ENCODE peak calls at places on chromosomes 13 and 19, in ten cellular contexts. V is ovary, Q is A549, K is testis, A is retinal pigment epithelial cell, C is mucosa of descending colon, Y is choroid plexus epithelial cell, B is cardiac muscle cell, P is uterus, X is sigmoid colon. I is an unnamed sample.

GRCh38 chr13:27403252-27403678 is 21.2 kb upstream of the GTF3A start:
- DNase-seq in C (no peak), A (peak), K (no peak), V (no peak), Y (peak), Q (no peak), P (no peak), X (no peak), B (peak), I (peak)

GRCh38 chr13:109162248-109163051 is 533.0 kb downstream of the MYO16 start:
- DNase-seq in B (no peak), A (no peak), V (no peak), Y (no peak), K (no peak), P (no peak), C (peak), X (no peak), Q (no peak), I (no peak)

GRCh38 chr13:31980842-31981241 is 50.7 kb upstream of the FRY start:
- DNase-seq in K (no peak), P (no peak), B (no peak), Y (no peak), A (no peak), V (no peak), X (no peak), Q (no peak), C (no peak), I (no peak)

GRCh38 chr19:45455707-45456499 is 11.9 kb upstream of the FOSB start:
- DNase-seq in V (peak), C (peak), X (peak), Y (peak), B (peak), K (peak), P (peak), Q (peak), A (peak), I (no peak)

GRCh38 chr13:75869981-75870380 is 233.9 kb downstream of the LMO7 start:
- DNase-seq in X (no peak), P (no peak), Y (no peak), Q (no peak), K (no peak), B (no peak), C (no peak), A (no peak), V (no peak), I (no peak)

GRCh38 chr13:37669845-37670244 is 71.3 kb upstream of the POSTN start:
- DNase-seq in Q (no peak), X (no peak), V (no peak), B (no peak), C (no peak), P (no peak), Y (no peak), K (no peak), A (no peak), I (no peak)

GRCh38 chr13:21871302-21871862 is 200.5 kb downstream of the FGF9 start:
- DNase-seq in C (peak), P (no peak), K (no peak), A (peak), V (no peak), Q (no peak), X (no peak), Y (no peak), B (no peak), I (no peak)

GRCh38 chr13:34867590-34867989 is 74.5 kb upstream of the NBEA start:
- DNase-seq in Q (no peak), K (no peak), Y (peak), P (no peak), X (no peak), V (no peak), A (peak), C (no peak), B (no peak), I (no peak)

GRCh38 chr19:5547881-5548280 is 19.9 kb downstream of the TINCR start:
- DNase-seq in V (no peak), A (no peak), Q (peak), P (no peak), C (peak), B (peak), X (no peak), K (no peak), Y (peak), I (no peak)

GRCh38 chr13:57633950-57634828 is 2.6 kb downstream of the PCDH17 start:
- DNase-seq in K (peak), V (no peak), B (no peak), X (peak), A (no peak), Q (no peak), P (no peak), Y (no peak), C (no peak), I (no peak)

GRCh38 chr13:26660761-26661160 is 99.8 kb downstream of the GPR12 start:
- DNase-seq in A (no peak), V (no peak), B (no peak), P (no peak), Q (no peak), C (no peak), K (no peak), Y (no peak), X (no peak), I (no peak)

GRCh38 chr13:83935566-83935965 is 53.3 kb upstream of the SLITRK1 start:
- DNase-seq in P (no peak), B (no peak), A (no peak), Y (no peak), Q (no peak), C (no peak), V (no peak), X (no peak), K (no peak), I (no peak)

GRCh38 chr13:110499621-110500281 is 61.8 kb downstream of the RAB20 start:
- DNase-seq in K (no peak), V (no peak), C (no peak), P (no peak), A (no peak), B (no peak), X (no peak), Q (no peak), Y (peak), I (no peak)

GRCh38 chr19:17757125-17757524 is 5.8 kb downstream of the FCHO1 start:
- DNase-seq in V (peak), C (peak), A (peak), P (peak), K (peak), B (no peak), Y (peak), Q (peak), X (peak), I (no peak)

GRCh38 chr13:110312669-110313031 is 5.6 kb downstream of the COL4A2 start:
- DNase-seq in Y (peak), Q (no peak), A (no peak), X (peak), P (peak), C (no peak), K (no peak), B (no peak), V (peak), I (no peak)

GRCh38 chr13:39597828-39598227 is 5.2 kb downstream of the LHFPL6 start:
- DNase-seq in C (no peak), V (no peak), K (no peak), X (no peak), Q (no peak), A (no peak), Y (peak), P (no peak), B (no peak), I (no peak)

GRCh38 chr19:45800009-45800553 is 7.4 kb upstream of the DMWD start:
- DNase-seq in C (no peak), Q (no peak), X (no peak), B (no peak), P (no peak), V (no peak), K (no peak), Y (peak), A (no peak), I (no peak)

GRCh38 chr19:40413291-40413994 is at the start of gene PRX:
- DNase-seq in Y (no peak), K (no peak), V (no peak), Q (no peak), P (no peak), X (no peak), A (no peak), B (peak), C (no peak), I (no peak)
- H3K4me3 ChIP-seq in Y (no peak), K (no peak), V (no peak), Q (no peak), P (no peak), X (no peak), A (no peak), B (no peak), C (no peak), I (no peak)

GRCh38 chr13:60061737-60062136 is 102.0 kb downstream of the DIAPH3 start:
- DNase-seq in X (no peak), C (no peak), P (no peak), A (no peak), B (no peak), K (no peak), Q (no peak), Y (no peak), V (no peak), I (no peak)

GRCh38 chr13:60066206-60066605 is 97.5 kb downstream of the DIAPH3 start:
- DNase-seq in K (no peak), C (no peak), P (no peak), V (no peak), A (no peak), Y (no peak), X (no peak), B (no peak), Q (peak), I (no peak)

GRCh38 chr13:60062502-60062901 is 101.2 kb downstream of the DIAPH3 start:
- DNase-seq in A (no peak), V (no peak), K (no peak), Q (no peak), C (no peak), Y (peak), B (no peak), X (no peak), P (no peak), I (no peak)
- TF ChIP-seq CTCF in A (no peak), V (no peak), K (no peak), Q (no peak), C (no peak), Y (no peak), B (no peak), X (no peak), P (no peak), I (no peak)

GRCh38 chr19:42131149-42132029 is 857 bp downstream of the POU2F2 start:
- DNase-seq in Y (no peak), B (no peak), A (no peak), C (no peak), X (no peak), V (no peak), P (no peak), Q (no peak), K (no peak), I (no peak)
- H3K4me3 ChIP-seq in Y (peak), B (no peak), A (no peak), C (no peak), X (no peak), V (no peak), P (no peak), Q (no peak), K (peak), I (no peak)

DNA sequence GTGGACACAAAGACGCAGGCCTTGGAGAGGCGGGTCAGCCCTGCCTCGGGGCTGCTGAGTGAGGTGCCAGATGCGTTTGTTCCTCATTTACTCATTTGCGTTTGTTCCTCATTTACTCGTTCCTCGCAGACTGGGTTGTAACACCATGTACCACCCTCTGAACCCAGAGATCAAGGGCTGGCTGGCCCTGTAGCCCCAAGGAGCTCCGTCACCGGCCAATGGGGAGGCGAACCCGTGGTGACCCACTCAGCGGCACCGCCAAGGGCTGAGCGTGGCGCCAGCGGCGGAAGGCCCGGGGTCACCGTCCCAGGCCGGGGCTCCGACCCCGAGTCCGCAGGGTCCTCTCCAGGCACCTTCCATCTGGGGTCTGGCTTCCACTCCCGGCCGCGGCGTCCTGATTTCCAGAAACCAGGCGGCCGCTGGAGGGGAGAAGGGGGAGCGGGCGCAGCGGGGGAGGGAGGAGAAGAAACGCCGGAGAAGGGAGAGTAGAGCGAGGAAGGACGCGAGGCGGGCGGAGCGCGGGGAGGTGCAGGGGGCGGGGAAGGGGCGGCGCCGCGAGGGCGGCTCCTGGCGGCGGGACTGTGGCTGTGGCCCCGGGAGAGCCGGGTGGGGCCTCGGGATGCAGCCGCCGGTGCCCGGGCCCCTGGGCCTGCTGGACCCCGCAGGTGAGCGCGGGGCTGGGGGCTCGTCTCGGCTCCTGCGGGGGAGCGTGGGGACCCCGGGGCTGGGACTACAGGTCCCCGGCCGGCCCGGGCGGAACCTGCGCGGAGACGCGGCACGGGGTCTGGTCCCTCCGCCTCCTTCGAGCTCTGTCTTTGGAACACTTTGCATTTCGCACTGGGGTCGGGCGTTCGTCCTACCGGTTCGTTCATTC is at the start of gene TMEM255B:
- DNase-seq in A (peak), P (peak), B (peak), C (peak), Y (peak), V (peak), K (peak), X (peak), Q (peak), I (no peak)
- TF ChIP-seq CTCF in A (peak), P (peak), B (no peak), C (no peak), Y (no peak), V (no peak), K (no peak), X (no peak), Q (peak), I (peak)

I was measured in epithelial cell of proximal tubule.